ENCODE peak calls at places on chromosomes 5 and 9, in ten cellular contexts. F, N, C, A, O, Y, G, L, X and I are unnamed samples.

GRCh38 chr9:6184749-6185645 is 30.6 kb upstream of the IL33 start:
- DNase-seq in F (peak), N (no peak), C (no peak), A (no peak), O (no peak), Y (peak), G (no peak), L (no peak), X (no peak), I (peak)

GRCh38 chr5:27708579-27708978 is 670.2 kb upstream of the CDH9 start:
- DNase-seq in F (peak), N (peak), C (no peak), A (no peak), O (no peak), Y (no peak), G (no peak), L (no peak), X (no peak), I (peak)

GRCh38 chr5:60287174-60287771 is 393.7 kb upstream of the PDE4D start:
- DNase-seq in F (peak), N (peak), C (peak), A (peak), O (peak), Y (peak), G (no peak), L (peak), X (peak), I (peak)

GRCh38 chr5:72951850-72952468 is 3.9 kb upstream of the FCHO2 start:
- DNase-seq in F (peak), N (peak), C (no peak), A (peak), O (peak), Y (peak), G (no peak), L (peak), X (no peak), I (peak)

GRCh38 chr9:96686638-96687335 is 31.7 kb upstream of the PRXL2C start:
- DNase-seq in F (peak), N (peak), C (peak), A (peak), O (peak), Y (peak), G (peak), L (no peak), X (peak), I (no peak)

GRCh38 chr5:39194466-39195136 is 24.8 kb downstream of the FYB1 start:
- DNase-seq in F (peak), N (peak), C (no peak), A (no peak), O (peak), Y (peak), G (no peak), L (peak), X (no peak), I (peak)

GRCh38 chr5:82594097-82594496 is 315.9 kb upstream of the RPS23 start:
- DNase-seq in F (peak), N (no peak), C (no peak), A (peak), O (no peak), Y (no peak), G (no peak), L (no peak), X (no peak), I (peak)

GRCh38 chr5:170431571-170431970 is 42.4 kb upstream of the KCNMB1 start:
- DNase-seq in F (no peak), N (no peak), C (no peak), A (no peak), O (no peak), Y (no peak), G (no peak), L (no peak), X (no peak), I (no peak)

GRCh38 chr5:107074991-107075390 is 595.7 kb downstream of the EFNA5 start:
- DNase-seq in F (no peak), N (no peak), C (no peak), A (no peak), O (no peak), Y (peak), G (no peak), L (no peak), X (no peak), I (no peak)

GRCh38 chr5:168152660-168153059 is 138.8 kb upstream of the WWC1 start:
- DNase-seq in F (no peak), N (no peak), C (no peak), A (no peak), O (no peak), Y (no peak), G (no peak), L (no peak), X (no peak), I (no peak)